ENCODE peak calls at places on chromosomes 16 and 17, in nine cellular contexts. H is BJ, P is OCI-LY7, O is brain microvascular endothelial cell, X is AG09309, Z is cardiac muscle cell, A is GM13977, T is coronary artery, B is lower lobe of right lung. C is an unnamed sample.

GRCh38 chr17:41692722-41693521 is 4.2 kb downstream of the EIF1 start:
- DNase-seq in H (no peak), P (no peak), O (no peak), X (no peak), Z (no peak), A (no peak), T (no peak), B (no peak), C (no peak)

GRCh38 chr17:7133916-7134315 is 19.3 kb upstream of the ASGR2 start:
- DNase-seq in H (no peak), P (no peak), O (no peak), X (no peak), Z (no peak), A (no peak), T (no peak), B (no peak), C (no peak)

GRCh38 chr16:53207810-53208752 is 153.3 kb downstream of the CHD9 start:
- DNase-seq in H (peak; percentile 37), P (peak; percentile 88), O (peak; percentile 74), X (peak; percentile 41), Z (peak; percentile 91), A (peak; percentile 70), T (peak; percentile 71), B (no peak), C (no peak)

GRCh38 chr17:75844530-75845057 is 390 bp upstream of the UNC13D start:
- DNase-seq in H (no peak), P (no peak), O (no peak), X (no peak), Z (no peak), A (peak; percentile 36), T (no peak), B (peak; percentile 87), C (no peak)

GRCh38 chr17:80431246-80432195 is 16.6 kb downstream of the ENDOV start:
- DNase-seq in H (no peak), P (no peak), O (no peak), X (no peak), Z (no peak), A (no peak), T (no peak), B (peak; percentile 40), C (no peak)

GRCh38 chr17:37273419-37274051 is 102.2 kb upstream of the C17orf78 start:
- DNase-seq in H (no peak), P (no peak), O (no peak), X (no peak), Z (peak; percentile 85), A (no peak), T (no peak), B (no peak), C (no peak)

GRCh38 chr17:81052199-81052997 is 17.4 kb downstream of the BAIAP2 start:
- DNase-seq in H (no peak), P (no peak), O (no peak), X (no peak), Z (no peak), A (no peak), T (no peak), B (no peak), C (no peak)

GRCh38 chr17:3828151-3828851 is 17.7 kb downstream of the NCBP3 start:
- DNase-seq in H (no peak), P (no peak), O (no peak), X (no peak), Z (no peak), A (no peak), T (no peak), B (no peak), C (no peak)

GRCh38 chr16:21277927-21278706 is at the start of gene CRYM:
- DNase-seq in H (no peak), P (peak; percentile 76), O (peak; percentile 12), X (no peak), Z (peak; percentile 39), A (peak; percentile 81), T (peak; percentile 78), B (peak; percentile 73), C (peak; percentile 78)

GRCh38 chr17:82689077-82689476 is 9.4 kb downstream of the RAB40B start:
- DNase-seq in H (no peak), P (no peak), O (no peak), X (no peak), Z (no peak), A (no peak), T (no peak), B (no peak), C (no peak)

GRCh38 chr17:73401911-73402310 is 90.1 kb upstream of the CDC42EP4 start:
- DNase-seq in H (no peak), P (no peak), O (peak; percentile 86), X (no peak), Z (peak; percentile 62), A (no peak), T (no peak), B (peak; percentile 50), C (no peak)

GRCh38 chr17:29844339-29845048 is 85.5 kb downstream of the SSH2 start:
- DNase-seq in H (no peak), P (no peak), O (peak; percentile 8), X (no peak), Z (peak; percentile 76), A (no peak), T (no peak), B (no peak), C (no peak)

GRCh38 chr17:979539-980405 is at the start of gene NXN:
- DNase-seq in H (no peak), P (peak; percentile 81), O (peak; percentile 49), X (no peak), Z (peak; percentile 83), A (peak; percentile 99), T (peak; percentile 89), B (peak; percentile 89), C (peak; percentile 97)
- TF ChIP-seq CTCF in H (peak; percentile 27), P (peak; percentile 28), O (peak; percentile 42), X (peak; percentile 24), Z (peak; percentile 15), A (no peak), T (no peak), B (peak; percentile 8), C (peak; percentile 22)

GRCh38 chr16:17938546-17938945 is 398.0 kb downstream of the NPIPA8 start:
- DNase-seq in H (no peak), P (no peak), O (no peak), X (no peak), Z (no peak), A (no peak), T (no peak), B (no peak), C (no peak)

GRCh38 chr16:17939723-17940122 is 396.8 kb downstream of the NPIPA8 start:
- DNase-seq in H (no peak), P (no peak), O (no peak), X (no peak), Z (no peak), A (no peak), T (no peak), B (no peak), C (no peak)

GRCh38 chr16:17942067-17942466 is 394.5 kb downstream of the NPIPA8 start:
- DNase-seq in H (no peak), P (no peak), O (no peak), X (no peak), Z (no peak), A (no peak), T (no peak), B (no peak), C (no peak)

GRCh38 chr16:17939052-17939673 is 397.4 kb downstream of the NPIPA8 start:
- DNase-seq in H (no peak), P (no peak), O (no peak), X (no peak), Z (no peak), A (no peak), T (no peak), B (no peak), C (no peak)

DNA sequence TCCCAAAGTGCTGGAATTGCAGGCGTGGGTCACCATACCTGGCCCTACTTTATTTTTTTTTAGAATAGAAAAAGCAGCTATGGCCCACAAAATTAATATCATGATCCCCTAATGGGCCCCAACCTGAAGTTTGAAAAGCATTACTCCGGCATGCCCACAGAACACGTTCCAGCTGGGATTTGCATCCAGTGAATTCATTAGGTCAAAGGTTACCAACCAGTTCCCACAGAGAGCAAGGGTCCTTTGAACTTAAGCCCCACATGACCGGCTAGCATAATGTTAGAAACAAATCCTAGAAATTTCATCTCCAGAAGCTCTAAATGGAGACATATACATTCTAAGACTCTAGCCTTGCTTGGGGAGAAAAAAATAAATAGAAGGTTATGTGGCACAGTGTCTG is 396.0 kb downstream of the NPIPA8 start:
- DNase-seq in H (no peak), P (no peak), O (no peak), X (no peak), Z (no peak), A (no peak), T (no peak), B (no peak), C (no peak)
- TF ChIP-seq CTCF in H (no peak), P (no peak), O (no peak), X (no peak), Z (no peak), A (no peak), T (no peak), B (no peak), C (no peak)

GRCh38 chr16:64870859-64871258 is 251.0 kb downstream of the CDH11 start:
- DNase-seq in H (no peak), P (no peak), O (no peak), X (no peak), Z (no peak), A (no peak), T (no peak), B (no peak), C (no peak)

DNA sequence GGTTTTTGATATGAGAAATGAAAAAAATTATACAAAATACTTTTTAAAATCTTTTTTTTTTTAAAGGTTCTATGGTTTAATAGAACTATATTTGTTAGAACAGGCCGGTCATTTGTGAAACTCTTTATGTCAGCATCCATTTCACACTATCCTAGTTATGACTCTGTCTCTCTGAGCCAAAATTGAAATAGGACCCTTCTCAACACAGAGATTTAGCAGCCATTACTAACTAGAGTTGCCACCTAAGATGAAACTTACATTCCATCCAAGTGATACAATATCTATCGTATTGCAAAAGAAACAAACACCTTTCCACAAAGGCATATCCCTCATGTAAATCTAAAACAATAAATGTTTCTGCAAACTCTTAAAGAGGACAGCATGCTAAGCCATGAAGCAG is 249.8 kb downstream of the CDH11 start:
- DNase-seq in H (no peak), P (no peak), O (no peak), X (no peak), Z (no peak), A (no peak), T (no peak), B (no peak), C (no peak)
- TF ChIP-seq CTCF in H (no peak), P (no peak), O (no peak), X (no peak), Z (no peak), A (no peak), T (no peak), B (no peak), C (no peak)

DNA sequence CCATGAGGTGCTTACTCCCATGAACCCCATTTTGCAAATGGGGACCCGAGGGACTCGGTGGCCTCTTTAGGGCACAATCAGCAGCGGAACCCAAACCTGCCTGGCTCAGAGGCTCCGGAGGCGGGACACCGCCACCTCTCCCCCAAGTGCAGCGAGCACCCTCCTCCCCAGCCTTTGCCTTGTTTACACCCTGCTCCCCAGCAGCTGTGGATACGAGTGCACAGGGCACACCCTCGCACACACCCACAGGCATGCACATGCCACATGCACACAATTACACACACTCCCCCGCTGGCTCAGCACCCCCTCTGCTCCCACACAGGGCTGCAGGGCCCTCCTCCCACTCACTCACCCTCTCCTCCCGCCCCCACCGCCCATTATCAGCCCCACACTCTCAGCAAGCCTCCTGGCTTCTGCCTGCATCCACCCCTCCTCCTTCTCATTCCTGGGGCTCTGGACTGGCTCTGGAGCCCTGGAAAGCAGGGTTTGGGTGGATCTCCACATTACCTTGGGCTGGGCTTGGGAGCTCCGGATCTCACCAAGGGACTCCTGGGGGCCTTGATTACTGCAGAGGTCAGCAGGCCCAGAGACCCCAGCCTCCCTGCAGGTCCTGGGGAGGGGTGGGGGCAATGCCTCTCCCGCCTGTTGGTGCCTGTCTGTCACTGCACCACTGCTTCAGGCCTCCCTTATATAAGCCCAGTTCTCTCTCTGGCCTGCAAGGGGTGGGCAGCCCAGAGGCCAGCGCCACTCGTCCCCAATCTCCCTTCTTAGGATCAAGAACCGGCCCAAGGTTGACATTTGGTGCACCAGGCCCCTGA is 6.4 kb downstream of the PDK2 start:
- DNase-seq in H (no peak), P (no peak), O (no peak), X (no peak), Z (peak; percentile 58), A (no peak), T (no peak), B (peak; percentile 62), C (no peak)
- TF ChIP-seq CTCF in H (no peak), P (no peak), O (no peak), X (no peak), Z (no peak), A (no peak), T (no peak), B (no peak), C (peak; percentile 31)